ENCODE peak calls at places on chromosome 7, in five cellular contexts. One of them, this sample, is unnamed.

GRCh38 chr7:142882338-142882678 is 3.2 kb downstream of the TRPV6 start:
- DNase-seq in HCT116: no peak
- DNase-seq in LoVo: no peak
- DNase-seq in AG04449: no peak
- DNase-seq in stimulated activated CD8-positive, alpha-beta memory T cell treated with anti-CD3 and anti-CD28 coated beads, Interleukin-4, amount 100 ng/mL, for 1 hour: no peak
- DNase-seq in this sample: no peak

GRCh38 chr7:79823246-79823951 is 311.2 kb upstream of the GNAI1 start:
- DNase-seq in HCT116: no peak
- DNase-seq in LoVo: no peak
- DNase-seq in AG04449: no peak
- DNase-seq in stimulated activated CD8-positive, alpha-beta memory T cell treated with anti-CD3 and anti-CD28 coated beads, Interleukin-4, amount 100 ng/mL, for 1 hour: no peak
- DNase-seq in this sample: peak

GRCh38 chr7:47622946-47623640 is 41.2 kb upstream of the TNS3 start:
- DNase-seq in HCT116: no peak
- DNase-seq in LoVo: no peak
- DNase-seq in AG04449: peak
- DNase-seq in stimulated activated CD8-positive, alpha-beta memory T cell treated with anti-CD3 and anti-CD28 coated beads, Interleukin-4, amount 100 ng/mL, for 1 hour: no peak
- DNase-seq in this sample: peak

GRCh38 chr7:93060865-93061264 is 56.9 kb downstream of the SAMD9 start:
- DNase-seq in HCT116: no peak
- DNase-seq in LoVo: no peak
- DNase-seq in AG04449: no peak
- DNase-seq in stimulated activated CD8-positive, alpha-beta memory T cell treated with anti-CD3 and anti-CD28 coated beads, Interleukin-4, amount 100 ng/mL, for 1 hour: no peak
- DNase-seq in this sample: no peak

GRCh38 chr7:51129527-51130472 is 186.8 kb downstream of the COBL start:
- DNase-seq in HCT116: no peak
- DNase-seq in LoVo: no peak
- DNase-seq in AG04449: no peak
- DNase-seq in stimulated activated CD8-positive, alpha-beta memory T cell treated with anti-CD3 and anti-CD28 coated beads, Interleukin-4, amount 100 ng/mL, for 1 hour: no peak
- DNase-seq in this sample: no peak

GRCh38 chr7:103988468-103989199 is 824 bp downstream of the RELN start:
- DNase-seq in HCT116: no peak
- DNase-seq in LoVo: no peak
- DNase-seq in AG04449: no peak
- DNase-seq in stimulated activated CD8-positive, alpha-beta memory T cell treated with anti-CD3 and anti-CD28 coated beads, Interleukin-4, amount 100 ng/mL, for 1 hour: no peak
- DNase-seq in this sample: no peak

GRCh38 chr7:138838166-138838565 is 40.2 kb upstream of the ATP6V0A4 start:
- DNase-seq in HCT116: no peak
- DNase-seq in LoVo: no peak
- DNase-seq in AG04449: no peak
- DNase-seq in stimulated activated CD8-positive, alpha-beta memory T cell treated with anti-CD3 and anti-CD28 coated beads, Interleukin-4, amount 100 ng/mL, for 1 hour: no peak
- DNase-seq in this sample: no peak

GRCh38 chr7:29921404-29922010 is 68.1 kb downstream of the SCRN1 start:
- DNase-seq in HCT116: peak
- DNase-seq in LoVo: peak
- DNase-seq in AG04449: no peak
- DNase-seq in stimulated activated CD8-positive, alpha-beta memory T cell treated with anti-CD3 and anti-CD28 coated beads, Interleukin-4, amount 100 ng/mL, for 1 hour: peak
- DNase-seq in this sample: no peak

GRCh38 chr7:32905175-32905662 is 13.7 kb upstream of the KBTBD2 start:
- DNase-seq in HCT116: peak
- DNase-seq in LoVo: peak
- DNase-seq in AG04449: no peak
- DNase-seq in stimulated activated CD8-positive, alpha-beta memory T cell treated with anti-CD3 and anti-CD28 coated beads, Interleukin-4, amount 100 ng/mL, for 1 hour: peak
- DNase-seq in this sample: peak

GRCh38 chr7:27235387-27236052 is 7.1 kb upstream of the EVX1 start:
- DNase-seq in HCT116: peak
- DNase-seq in LoVo: peak
- DNase-seq in AG04449: no peak
- DNase-seq in stimulated activated CD8-positive, alpha-beta memory T cell treated with anti-CD3 and anti-CD28 coated beads, Interleukin-4, amount 100 ng/mL, for 1 hour: no peak
- DNase-seq in this sample: no peak

GRCh38 chr7:19762631-19763030 is 10.8 kb downstream of the TMEM196 start:
- DNase-seq in HCT116: no peak
- DNase-seq in LoVo: no peak
- DNase-seq in AG04449: no peak
- DNase-seq in stimulated activated CD8-positive, alpha-beta memory T cell treated with anti-CD3 and anti-CD28 coated beads, Interleukin-4, amount 100 ng/mL, for 1 hour: no peak
- DNase-seq in this sample: no peak

GRCh38 chr7:84238611-84239010 is 44.0 kb upstream of the SEMA3A start:
- DNase-seq in HCT116: no peak
- DNase-seq in LoVo: no peak
- DNase-seq in AG04449: no peak
- DNase-seq in stimulated activated CD8-positive, alpha-beta memory T cell treated with anti-CD3 and anti-CD28 coated beads, Interleukin-4, amount 100 ng/mL, for 1 hour: no peak
- DNase-seq in this sample: no peak

GRCh38 chr7:87759511-87759910 is 116.6 kb downstream of the SLC25A40 start:
- DNase-seq in HCT116: no peak
- DNase-seq in LoVo: no peak
- DNase-seq in AG04449: no peak
- DNase-seq in stimulated activated CD8-positive, alpha-beta memory T cell treated with anti-CD3 and anti-CD28 coated beads, Interleukin-4, amount 100 ng/mL, for 1 hour: no peak
- DNase-seq in this sample: no peak

This sample was measured in GM04503.